ENCODE peak calls at places on chromosomes 16 and 17, in five cellular contexts. T is esophagus muscularis mucosa, A is adrenal gland, D is foreskin keratinocyte, F is neural crest cell. G is an unnamed sample.
A peak's percentile ranks its signal among the peaks of the same experiment; 100 is the strongest.

GRCh38 chr17:53039981-53040380 is 782.7 kb upstream of the KIF2B start:
- DNase-seq in A (no peak), T (no peak), F (no peak), D (no peak), G (no peak)

GRCh38 chr16:57773019-57773418 is 29.3 kb downstream of the KIFC3 start:
- DNase-seq in D (no peak), T (no peak), F (no peak), A (no peak), G (no peak)

GRCh38 chr17:18101828-18102227 is 6.7 kb upstream of the MYO15A start:
- DNase-seq in F (no peak), T (no peak), D (no peak), A (no peak), G (no peak)

GRCh38 chr17:43940630-43941029 is 1.6 kb downstream of the PPY start:
- DNase-seq in A (no peak), D (no peak), F (peak; percentile 69), T (no peak), G (peak; percentile 45)

GRCh38 chr16:67397451-67397801 is 4.1 kb upstream of the TPPP3 start:
- DNase-seq in A (no peak), F (no peak), D (no peak), T (no peak), G (no peak)

GRCh38 chr17:58344047-58344790 is 7.8 kb downstream of the SUPT4H1 start:
- DNase-seq in F (no peak), D (no peak), A (no peak), T (no peak), G (no peak)

GRCh38 chr16:50742521-50743150 is 750 bp downstream of the CYLD start:
- DNase-seq in A (peak; percentile 73), T (peak; percentile 89), D (no peak), F (no peak), G (peak; percentile 23)

GRCh38 chr16:87806608-87807546 is 41.1 kb upstream of the KLHDC4 start:
- DNase-seq in A (peak; percentile 26), F (no peak), T (no peak), D (peak; percentile 100), G (peak; percentile 99)

GRCh38 chr17:58352843-58353719 is 1.1 kb upstream of the SUPT4H1 start:
- DNase-seq in T (no peak), D (no peak), F (no peak), A (peak; percentile 79), G (no peak)

GRCh38 chr16:31092330-31092729 is 2.3 kb downstream of the VKORC1 start:
- DNase-seq in A (no peak), D (no peak), T (no peak), F (no peak), G (no peak)

GRCh38 chr16:55370762-55371482 is 46.9 kb downstream of the IRX6 start:
- DNase-seq in T (no peak), D (peak; percentile 45), F (peak; percentile 58), A (peak; percentile 54), G (no peak)

GRCh38 chr17:7654832-7655540 is 4.3 kb downstream of the ATP1B2 start:
- DNase-seq in T (no peak), D (no peak), F (no peak), A (no peak), G (no peak)

GRCh38 chr16:67055712-67056487 is 27.0 kb downstream of the CBFB start:
- DNase-seq in T (no peak), D (peak; percentile 98), A (no peak), F (no peak), G (peak; percentile 81)

DNA sequence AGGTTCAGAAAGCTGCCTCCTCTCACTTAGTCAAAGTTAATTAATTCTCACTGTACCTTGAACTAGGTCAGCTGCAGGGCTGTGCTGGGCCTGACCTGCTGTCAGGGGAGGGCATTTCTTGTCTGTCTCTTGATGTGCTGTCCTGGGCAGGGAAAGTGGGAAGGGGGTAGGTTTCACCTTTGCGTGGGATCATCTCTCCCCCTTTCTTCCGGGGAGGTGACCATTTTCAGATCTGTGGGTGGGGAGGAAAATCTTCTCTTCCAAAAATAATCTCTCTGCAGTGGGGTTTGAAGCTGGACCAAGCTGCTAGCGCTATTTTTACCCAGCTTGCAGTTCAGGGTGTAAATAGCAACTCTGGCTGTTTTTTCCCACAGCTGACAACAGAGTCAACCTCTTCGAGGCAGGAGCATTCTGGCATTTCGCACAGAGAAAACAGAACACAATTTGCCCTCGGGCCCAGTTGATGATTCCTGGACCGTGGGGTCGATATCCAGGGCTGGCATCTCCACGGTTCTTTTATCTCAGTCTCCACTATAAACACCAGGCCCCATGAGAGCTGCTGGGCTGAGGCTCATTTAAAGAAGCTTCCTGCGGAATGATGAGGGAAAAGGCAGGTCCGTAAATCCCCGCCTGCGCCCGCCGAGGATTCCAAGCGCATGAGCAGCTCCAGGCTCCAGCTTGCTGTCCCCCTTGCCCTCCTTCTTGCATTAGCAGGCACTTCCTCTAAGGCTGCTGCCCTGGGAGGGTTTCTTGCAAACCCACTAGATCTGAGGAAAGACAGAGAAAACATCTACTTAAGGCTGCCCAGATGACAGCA is 93.8 kb downstream of the YPEL2 start:
- DNase-seq in A (peak; percentile 43), T (no peak), D (no peak), F (no peak), G (no peak)
- TF ChIP-seq CTCF in A (no peak), T (no peak), D (no peak), F (no peak), G (no peak)

GRCh38 chr17:78488156-78488555 is 89.0 kb downstream of the DNAH17 start:
- DNase-seq in D (no peak), F (no peak), A (no peak), T (no peak), G (no peak)

GRCh38 chr17:78486946-78487680 is 90.1 kb downstream of the DNAH17 start:
- DNase-seq in T (no peak), A (no peak), F (no peak), D (no peak), G (no peak)

GRCh38 chr17:78490673-78491072 is 86.5 kb downstream of the DNAH17 start:
- DNase-seq in D (no peak), A (no peak), F (no peak), T (no peak), G (no peak)

GRCh38 chr17:78490156-78490555 is 87.0 kb downstream of the DNAH17 start:
- DNase-seq in T (no peak), D (no peak), A (no peak), F (no peak), G (no peak)

DNA sequence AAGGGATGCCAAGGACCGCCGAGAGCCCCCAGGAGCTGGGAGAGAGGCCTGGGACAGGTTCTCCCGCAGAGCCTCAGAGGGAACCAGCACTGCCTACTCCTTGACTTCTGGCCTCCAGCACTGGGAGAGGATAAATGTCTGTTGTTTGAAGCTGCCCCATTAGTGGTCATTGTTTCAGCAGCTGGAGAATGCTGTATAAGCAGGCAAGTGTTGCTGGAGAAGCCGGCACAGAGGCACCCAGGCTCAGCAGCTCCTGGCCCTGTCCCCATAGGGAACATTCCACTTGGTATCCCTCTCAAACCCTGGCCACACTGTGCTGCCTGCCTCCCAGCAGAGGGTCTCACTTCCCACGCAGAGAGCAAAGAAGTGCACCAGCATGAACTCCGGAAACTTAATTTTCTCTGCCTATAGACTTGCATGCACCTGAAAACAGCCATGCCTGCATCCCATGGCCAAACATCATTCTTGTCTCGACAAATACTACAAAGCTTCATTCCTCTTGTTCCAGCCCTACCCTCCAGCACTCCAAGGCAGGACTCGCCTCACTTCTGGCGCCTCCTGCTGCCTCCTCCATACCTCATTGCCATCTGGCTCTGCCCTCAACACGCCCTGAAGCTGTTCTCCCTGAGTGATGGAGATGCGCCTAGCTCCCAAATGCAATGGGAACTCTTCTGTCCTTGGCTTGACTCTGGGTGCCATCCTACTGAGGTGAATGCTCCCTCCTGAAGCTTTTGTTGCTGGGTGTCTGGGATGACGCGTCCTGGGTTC is 88.1 kb downstream of the DNAH17 start:
- DNase-seq in F (no peak), D (peak; percentile 42), T (no peak), A (no peak), G (peak; percentile 3)
- TF ChIP-seq CTCF in F (no peak), D (peak; percentile 49), T (no peak), A (no peak), G (no peak)

GRCh38 chr17:68576811-68577551 is 24.2 kb downstream of the FAM20A start:
- DNase-seq in T (no peak), F (no peak), A (no peak), D (peak; percentile 35), G (no peak)
- TF ChIP-seq CTCF in T (no peak), F (no peak), A (no peak), D (no peak), G (no peak)

GRCh38 chr17:4956493-4957061 is 5.7 kb downstream of the ENO3 start:
- DNase-seq in T (no peak), D (no peak), F (no peak), A (no peak), G (no peak)
- TF ChIP-seq CTCF in T (no peak), D (peak; percentile 43), F (no peak), A (peak; percentile 6), G (no peak)